ENCODE peak calls at places on chromosomes 1 and 21, in seven cellular contexts. I, Z, J, B, K, W and S are unnamed samples.

GRCh38 chr1:158053276-158053675 is 59.8 kb downstream of the KIRREL1 start:
- DNase-seq in I (no peak), Z (peak; percentile 41), J (peak; percentile 15), B (no peak), K (no peak), W (no peak), S (no peak)

GRCh38 chr1:85569737-85570404 is 10.7 kb upstream of the CCN1 start:
- DNase-seq in I (no peak), Z (no peak), J (no peak), B (no peak), K (no peak), W (no peak), S (no peak)

GRCh38 chr1:201119826-201120225 is 7.2 kb downstream of the ASCL5 start:
- DNase-seq in I (no peak), Z (no peak), J (no peak), B (no peak), K (no peak), W (no peak), S (no peak)

GRCh38 chr1:56002272-56002671 is 577.1 kb downstream of the PLPP3 start:
- DNase-seq in I (no peak), Z (no peak), J (no peak), B (no peak), K (no peak), W (no peak), S (no peak)

GRCh38 chr21:36452281-36452680 is 27.6 kb downstream of the CLDN14 start:
- DNase-seq in I (no peak), Z (no peak), J (no peak), B (no peak), K (no peak), W (no peak), S (no peak)

GRCh38 chr1:110697606-110698005 is 22.9 kb upstream of the KCNA3 start:
- DNase-seq in I (no peak), Z (no peak), J (no peak), B (no peak), K (no peak), W (no peak), S (no peak)

GRCh38 chr1:40267767-40268187 is 9.7 kb downstream of the ZMPSTE24 start:
- DNase-seq in I (no peak), Z (peak; percentile 74), J (peak; percentile 99), B (no peak), K (no peak), W (no peak), S (no peak)

GRCh38 chr21:33313611-33314010 is 11.2 kb upstream of the IFNAR1 start:
- DNase-seq in I (no peak), Z (no peak), J (no peak), B (no peak), K (no peak), W (no peak), S (no peak)

GRCh38 chr1:55146781-55147180 is 68.4 kb downstream of the USP24 start:
- DNase-seq in I (no peak), Z (no peak), J (no peak), B (no peak), K (no peak), W (no peak), S (no peak)

GRCh38 chr1:219555031-219555667 is 57.8 kb downstream of the ZC3H11B start:
- DNase-seq in I (no peak), Z (peak; percentile 55), J (no peak), B (no peak), K (no peak), W (no peak), S (no peak)

GRCh38 chr1:85629532-85629920 is 49.0 kb downstream of the CCN1 start:
- DNase-seq in I (no peak), Z (no peak), J (no peak), B (no peak), K (no peak), W (no peak), S (no peak)

GRCh38 chr1:114671011-114671938 is 1.4 kb upstream of the DENND2C start:
- DNase-seq in I (no peak), Z (peak; percentile 29), J (no peak), B (no peak), K (peak; percentile 36), W (no peak), S (no peak)

GRCh38 chr1:115089443-115090340 is at the start of gene TSPAN2:
- DNase-seq in I (peak; percentile 42), Z (peak; percentile 52), J (peak; percentile 25), B (no peak), K (peak; percentile 45), W (no peak), S (peak; percentile 52)

GRCh38 chr21:42030311-42030710 is 20.2 kb upstream of the ZBTB21 start:
- DNase-seq in I (no peak), Z (no peak), J (no peak), B (no peak), K (no peak), W (no peak), S (no peak)

GRCh38 chr1:20261095-20261494 is 29.6 kb upstream of the VWA5B1 start:
- DNase-seq in I (no peak), Z (no peak), J (no peak), B (no peak), K (no peak), W (no peak), S (no peak)

GRCh38 chr1:181314959-181315358 is 168.4 kb upstream of the CACNA1E start:
- DNase-seq in I (no peak), Z (no peak), J (no peak), B (no peak), K (no peak), W (no peak), S (peak; percentile 28)

GRCh38 chr1:116826818-116827606 is 72.8 kb downstream of the CD2 start:
- DNase-seq in I (peak; percentile 50), Z (no peak), J (no peak), B (no peak), K (peak; percentile 73), W (no peak), S (peak; percentile 6)

GRCh38 chr1:108585343-108585742 is 25.4 kb downstream of the EEIG2 start:
- DNase-seq in I (no peak), Z (no peak), J (no peak), B (no peak), K (no peak), W (no peak), S (peak; percentile 84)

GRCh38 chr1:161722406-161722805 is 1.1 kb downstream of the FCRLB start:
- DNase-seq in I (no peak), Z (no peak), J (no peak), B (no peak), K (no peak), W (no peak), S (no peak)

GRCh38 chr21:45894107-45894810 is 87.3 kb upstream of the COL6A1 start:
- DNase-seq in I (no peak), Z (peak; percentile 93), J (peak; percentile 49), B (no peak), K (no peak), W (no peak), S (no peak)

GRCh38 chr1:110960777-110961420 is 2.8 kb downstream of the LRIF1 start:
- DNase-seq in I (no peak), Z (no peak), J (no peak), B (no peak), K (no peak), W (no peak), S (no peak)

GRCh38 chr1:38283736-38284470 is 237.3 kb upstream of the POU3F1 start:
- DNase-seq in I (no peak), Z (no peak), J (no peak), B (no peak), K (no peak), W (no peak), S (no peak)

GRCh38 chr1:7613851-7614205 is 157.3 kb upstream of the VAMP3 start:
- DNase-seq in I (no peak), Z (no peak), J (no peak), B (no peak), K (no peak), W (no peak), S (no peak)

GRCh38 chr1:115671176-115672062 is 29.6 kb downstream of the VANGL1 start:
- DNase-seq in I (no peak), Z (no peak), J (no peak), B (no peak), K (no peak), W (no peak), S (no peak)

GRCh38 chr1:198556969-198557368 is 16.5 kb upstream of the ATP6V1G3 start:
- DNase-seq in I (peak; percentile 37), Z (no peak), J (no peak), B (no peak), K (peak; percentile 19), W (no peak), S (no peak)

GRCh38 chr1:218945050-218945449 is 228.6 kb upstream of the LYPLAL1 start:
- DNase-seq in I (no peak), Z (no peak), J (no peak), B (no peak), K (no peak), W (no peak), S (no peak)

GRCh38 chr1:11158291-11158690 is 30.9 kb upstream of the ANGPTL7 start:
- DNase-seq in I (no peak), Z (peak; percentile 9), J (no peak), B (no peak), K (no peak), W (no peak), S (no peak)

GRCh38 chr1:84246228-84246627 is 55.3 kb upstream of the SAMD13 start:
- DNase-seq in I (no peak), Z (no peak), J (no peak), B (no peak), K (no peak), W (no peak), S (no peak)

GRCh38 chr1:200258447-200259375 is 151.1 kb downstream of the ZNF281 start:
- DNase-seq in I (no peak), Z (peak; percentile 28), J (no peak), B (no peak), K (peak; percentile 37), W (no peak), S (no peak)

GRCh38 chr1:95353185-95353584 is 119.2 kb downstream of the RWDD3 start:
- DNase-seq in I (no peak), Z (no peak), J (no peak), B (no peak), K (no peak), W (peak; percentile 86), S (no peak)

GRCh38 chr1:232334246-232334645 is 295.7 kb downstream of the SIPA1L2 start:
- DNase-seq in I (no peak), Z (no peak), J (no peak), B (no peak), K (no peak), W (no peak), S (no peak)

GRCh38 chr1:8015036-8015808 is 10.9 kb downstream of the ERRFI1 start:
- DNase-seq in I (peak; percentile 41), Z (peak; percentile 81), J (peak; percentile 81), B (no peak), K (peak; percentile 61), W (peak; percentile 29), S (peak; percentile 84)